ENCODE peak calls at places on chromosomes 1 and 21, in six cellular contexts. One of them, this sample, is unnamed. For H3K9me3, the result is how much of the 10 kb centered on the place peaks cover.

GRCh38 chr1:87451229-87451900 is 122.7 kb downstream of the LMO4 start:
- DNase-seq in spleen: no peak
- DNase-seq in endothelial cell of umbilical vein: no peak
- DNase-seq in IMR-90: peak
- DNase-seq in Peyer's patch: no peak
- DNase-seq in transverse colon: no peak
- DNase-seq in this sample: no peak

GRCh38 chr1:233491953-233492627 is 121.8 kb upstream of the KCNK1 start:
- DNase-seq in spleen: no peak
- DNase-seq in endothelial cell of umbilical vein: no peak
- DNase-seq in IMR-90: no peak
- DNase-seq in Peyer's patch: no peak
- DNase-seq in transverse colon: no peak
- DNase-seq in this sample: no peak

GRCh38 chr21:45989355-45990048 is 7.9 kb downstream of the COL6A1 start:
- DNase-seq in spleen: peak
- DNase-seq in endothelial cell of umbilical vein: no peak
- DNase-seq in IMR-90: no peak
- DNase-seq in Peyer's patch: no peak
- DNase-seq in transverse colon: no peak
- DNase-seq in this sample: no peak

GRCh38 chr1:242454262-242455051 is 70.0 kb downstream of the PLD5 start:
- DNase-seq in spleen: no peak
- DNase-seq in endothelial cell of umbilical vein: peak
- DNase-seq in IMR-90: peak
- DNase-seq in Peyer's patch: no peak
- DNase-seq in transverse colon: no peak
- DNase-seq in this sample: no peak

GRCh38 chr1:52629021-52629643 is 3.8 kb upstream of the SHISAL2A start:
- DNase-seq in spleen: no peak
- DNase-seq in endothelial cell of umbilical vein: no peak
- DNase-seq in IMR-90: peak
- DNase-seq in Peyer's patch: peak
- DNase-seq in transverse colon: no peak
- DNase-seq in this sample: no peak

GRCh38 chr1:61285371-61285885 is 203.1 kb downstream of the NFIA start:
- DNase-seq in spleen: no peak
- DNase-seq in endothelial cell of umbilical vein: no peak
- DNase-seq in IMR-90: no peak
- DNase-seq in Peyer's patch: no peak
- DNase-seq in transverse colon: no peak
- DNase-seq in this sample: no peak

GRCh38 chr1:76949503-76949902 is 82.2 kb downstream of the ST6GALNAC5 start:
- DNase-seq in spleen: no peak
- DNase-seq in endothelial cell of umbilical vein: no peak
- DNase-seq in IMR-90: peak
- DNase-seq in Peyer's patch: no peak
- DNase-seq in transverse colon: no peak
- DNase-seq in this sample: no peak

GRCh38 chr21:15204887-15205286 is 140.1 kb upstream of the NRIP1 start:
- DNase-seq in spleen: no peak
- DNase-seq in endothelial cell of umbilical vein: no peak
- DNase-seq in IMR-90: no peak
- DNase-seq in Peyer's patch: no peak
- DNase-seq in transverse colon: no peak
- DNase-seq in this sample: no peak

GRCh38 chr1:58551741-58552140 is 5.2 kb upstream of the OMA1 start:
- DNase-seq in spleen: no peak
- DNase-seq in endothelial cell of umbilical vein: no peak
- DNase-seq in IMR-90: no peak
- DNase-seq in Peyer's patch: no peak
- DNase-seq in transverse colon: no peak
- DNase-seq in this sample: no peak

GRCh38 chr1:58549231-58549958 is 2.9 kb upstream of the OMA1 start:
- DNase-seq in spleen: no peak
- DNase-seq in endothelial cell of umbilical vein: no peak
- DNase-seq in IMR-90: no peak
- DNase-seq in Peyer's patch: no peak
- DNase-seq in transverse colon: no peak
- DNase-seq in this sample: no peak

GRCh38 chr1:58548381-58548780 is 1.9 kb upstream of the OMA1 start:
- DNase-seq in spleen: no peak
- DNase-seq in endothelial cell of umbilical vein: no peak
- DNase-seq in IMR-90: no peak
- DNase-seq in Peyer's patch: no peak
- DNase-seq in transverse colon: no peak
- DNase-seq in this sample: no peak

GRCh38 chr1:58546520-58547308 is at the start of gene OMA1:
- DNase-seq in spleen: peak
- DNase-seq in endothelial cell of umbilical vein: peak
- DNase-seq in IMR-90: peak
- DNase-seq in Peyer's patch: peak
- DNase-seq in transverse colon: peak
- DNase-seq in this sample: peak

GRCh38 chr1:58545591-58546519 is 671 bp downstream of the OMA1 start:
- DNase-seq in spleen: peak
- DNase-seq in endothelial cell of umbilical vein: peak
- DNase-seq in IMR-90: peak
- DNase-seq in Peyer's patch: peak
- DNase-seq in transverse colon: peak
- DNase-seq in this sample: peak
- TF ChIP-seq POLR2A in spleen: no peak
- TF ChIP-seq POLR2A in endothelial cell of umbilical vein: peak
- TF ChIP-seq POLR2A in IMR-90: no peak
- TF ChIP-seq POLR2A in Peyer's patch: no peak
- TF ChIP-seq POLR2A in transverse colon: no peak
- TF ChIP-seq POLR2A in this sample: no peak

GRCh38 chr1:53837924-53838653 is at the start of gene NDC1:
- DNase-seq in spleen: peak
- DNase-seq in endothelial cell of umbilical vein: peak
- DNase-seq in IMR-90: peak
- DNase-seq in Peyer's patch: peak
- DNase-seq in transverse colon: peak
- DNase-seq in this sample: peak
- H3K9me3 ChIP-seq in spleen: under half
- H3K9me3 ChIP-seq in endothelial cell of umbilical vein: under half
- H3K9me3 ChIP-seq in IMR-90: under half
- H3K9me3 ChIP-seq in Peyer's patch: under half
- H3K9me3 ChIP-seq in transverse colon: under half
- H3K9me3 ChIP-seq in this sample: under half

GRCh38 chr1:108747128-108747827 is 804 bp downstream of the STXBP3 start:
- DNase-seq in spleen: peak
- DNase-seq in endothelial cell of umbilical vein: peak
- DNase-seq in IMR-90: peak
- DNase-seq in Peyer's patch: peak
- DNase-seq in transverse colon: peak
- DNase-seq in this sample: peak
- TF ChIP-seq POLR2A in spleen: no peak
- TF ChIP-seq POLR2A in endothelial cell of umbilical vein: no peak
- TF ChIP-seq POLR2A in IMR-90: peak
- TF ChIP-seq POLR2A in Peyer's patch: peak
- TF ChIP-seq POLR2A in transverse colon: no peak
- TF ChIP-seq POLR2A in this sample: no peak

GRCh38 chr1:248758352-248758751 is 2.8 kb upstream of the LYPD8 start:
- DNase-seq in spleen: no peak
- DNase-seq in endothelial cell of umbilical vein: no peak
- DNase-seq in IMR-90: no peak
- DNase-seq in Peyer's patch: no peak
- DNase-seq in transverse colon: no peak
- DNase-seq in this sample: no peak
- H3K9me3 ChIP-seq in spleen: under half
- H3K9me3 ChIP-seq in endothelial cell of umbilical vein: under half
- H3K9me3 ChIP-seq in IMR-90: under half
- H3K9me3 ChIP-seq in Peyer's patch: under half
- H3K9me3 ChIP-seq in transverse colon: under half
- H3K9me3 ChIP-seq in this sample: under half

This sample was measured in esophagus squamous epithelium.